ENCODE peak calls at places on chromosomes 2 and 18, in seven cellular contexts. One of them, this sample, is unnamed.

GRCh38 chr2:12005886-12006681 is 259.7 kb downstream of the LPIN1 start:
- DNase-seq in neuronal stem cell: no peak
- DNase-seq in trophoblast cell: no peak
- DNase-seq in mesendoderm: peak
- DNase-seq in IMR-90: no peak
- DNase-seq in H1: no peak
- DNase-seq in mesenchymal stem cell: no peak
- DNase-seq in this sample: no peak

GRCh38 chr2:12325806-12326205 is 390.9 kb upstream of the TRIB2 start:
- DNase-seq in mesendoderm: peak
- DNase-seq in IMR-90: peak
- DNase-seq in H1: no peak
- DNase-seq in mesenchymal stem cell: peak
- DNase-seq in neuronal stem cell: no peak
- DNase-seq in trophoblast cell: peak
- DNase-seq in this sample: peak

GRCh38 chr2:120907822-120908221 is 172.2 kb downstream of the GLI2 start:
- DNase-seq in mesendoderm: peak
- DNase-seq in IMR-90: no peak
- DNase-seq in trophoblast cell: no peak
- DNase-seq in mesenchymal stem cell: no peak
- DNase-seq in neuronal stem cell: no peak
- DNase-seq in H1: no peak
- DNase-seq in this sample: no peak

GRCh38 chr2:67210430-67210829 is 186.7 kb upstream of the ETAA1 start:
- DNase-seq in trophoblast cell: no peak
- DNase-seq in IMR-90: no peak
- DNase-seq in H1: no peak
- DNase-seq in mesenchymal stem cell: no peak
- DNase-seq in neuronal stem cell: no peak
- DNase-seq in mesendoderm: peak
- DNase-seq in this sample: no peak

GRCh38 chr2:20622731-20623130 is 28.2 kb downstream of the HS1BP3 start:
- DNase-seq in mesendoderm: no peak
- DNase-seq in H1: no peak
- DNase-seq in trophoblast cell: no peak
- DNase-seq in neuronal stem cell: no peak
- DNase-seq in IMR-90: no peak
- DNase-seq in mesenchymal stem cell: no peak
- DNase-seq in this sample: no peak

GRCh38 chr2:130759906-130760753 is 4.8 kb downstream of the AMER3 start:
- DNase-seq in trophoblast cell: no peak
- DNase-seq in neuronal stem cell: no peak
- DNase-seq in mesenchymal stem cell: no peak
- DNase-seq in IMR-90: no peak
- DNase-seq in H1: no peak
- DNase-seq in mesendoderm: no peak
- DNase-seq in this sample: no peak

GRCh38 chr2:117703868-117704267 is 110.6 kb upstream of the DDX18 start:
- DNase-seq in IMR-90: no peak
- DNase-seq in trophoblast cell: no peak
- DNase-seq in H1: no peak
- DNase-seq in mesenchymal stem cell: no peak
- DNase-seq in mesendoderm: peak
- DNase-seq in neuronal stem cell: no peak
- DNase-seq in this sample: no peak

GRCh38 chr18:58005885-58006523 is 38.0 kb upstream of the NEDD4L start:
- DNase-seq in H1: no peak
- DNase-seq in trophoblast cell: no peak
- DNase-seq in mesendoderm: no peak
- DNase-seq in mesenchymal stem cell: peak
- DNase-seq in neuronal stem cell: no peak
- DNase-seq in IMR-90: peak
- DNase-seq in this sample: no peak

GRCh38 chr2:203225423-203226039 is 13.3 kb upstream of the CYP20A1 start:
- DNase-seq in mesendoderm: peak
- DNase-seq in trophoblast cell: peak
- DNase-seq in IMR-90: peak
- DNase-seq in neuronal stem cell: no peak
- DNase-seq in H1: peak
- DNase-seq in mesenchymal stem cell: peak
- DNase-seq in this sample: no peak

GRCh38 chr2:64202206-64202864 is 58.1 kb upstream of the PELI1 start:
- DNase-seq in mesenchymal stem cell: peak
- DNase-seq in mesendoderm: peak
- DNase-seq in H1: no peak
- DNase-seq in IMR-90: peak
- DNase-seq in trophoblast cell: peak
- DNase-seq in neuronal stem cell: no peak
- DNase-seq in this sample: no peak

GRCh38 chr2:181900007-181900651 is 8.6 kb downstream of the ITPRID2 start:
- DNase-seq in mesenchymal stem cell: no peak
- DNase-seq in H1: no peak
- DNase-seq in mesendoderm: peak
- DNase-seq in IMR-90: no peak
- DNase-seq in neuronal stem cell: no peak
- DNase-seq in trophoblast cell: no peak
- DNase-seq in this sample: no peak

GRCh38 chr2:110955546-110955945 is 165.2 kb upstream of the BCL2L11 start:
- DNase-seq in H1: no peak
- DNase-seq in IMR-90: no peak
- DNase-seq in trophoblast cell: no peak
- DNase-seq in mesendoderm: no peak
- DNase-seq in neuronal stem cell: no peak
- DNase-seq in mesenchymal stem cell: no peak
- DNase-seq in this sample: no peak

GRCh38 chr2:8102470-8102869 is 579.4 kb upstream of the ID2 start:
- DNase-seq in trophoblast cell: no peak
- DNase-seq in IMR-90: no peak
- DNase-seq in mesendoderm: no peak
- DNase-seq in mesenchymal stem cell: no peak
- DNase-seq in H1: no peak
- DNase-seq in neuronal stem cell: no peak
- DNase-seq in this sample: no peak

GRCh38 chr2:70070557-70071268 is 16.6 kb upstream of the PCBP1 start:
- DNase-seq in H1: no peak
- DNase-seq in mesenchymal stem cell: peak
- DNase-seq in neuronal stem cell: peak
- DNase-seq in trophoblast cell: peak
- DNase-seq in mesendoderm: peak
- DNase-seq in IMR-90: peak
- DNase-seq in this sample: peak

GRCh38 chr18:76405761-76406356 is 89.2 kb downstream of the ZNF516 start:
- DNase-seq in trophoblast cell: peak
- DNase-seq in H1: peak
- DNase-seq in IMR-90: peak
- DNase-seq in neuronal stem cell: peak
- DNase-seq in mesendoderm: peak
- DNase-seq in mesenchymal stem cell: peak
- DNase-seq in this sample: peak

GRCh38 chr2:226888378-226888915 is 52.6 kb downstream of the RHBDD1 start:
- DNase-seq in neuronal stem cell: no peak
- DNase-seq in H1: no peak
- DNase-seq in mesenchymal stem cell: no peak
- DNase-seq in trophoblast cell: peak
- DNase-seq in IMR-90: no peak
- DNase-seq in mesendoderm: no peak
- DNase-seq in this sample: no peak

GRCh38 chr2:134737671-134738070 is 18.9 kb upstream of the TMEM163 start:
- DNase-seq in mesenchymal stem cell: no peak
- DNase-seq in mesendoderm: no peak
- DNase-seq in trophoblast cell: no peak
- DNase-seq in H1: no peak
- DNase-seq in IMR-90: no peak
- DNase-seq in neuronal stem cell: no peak
- DNase-seq in this sample: no peak

GRCh38 chr2:234293973-234294372 is 202.9 kb downstream of the ARL4C start:
- DNase-seq in IMR-90: no peak
- DNase-seq in H1: no peak
- DNase-seq in neuronal stem cell: no peak
- DNase-seq in trophoblast cell: no peak
- DNase-seq in mesendoderm: peak
- DNase-seq in mesenchymal stem cell: no peak
- DNase-seq in this sample: peak

GRCh38 chr2:120768112-120769048 is 32.7 kb downstream of the GLI2 start:
- DNase-seq in H1: no peak
- DNase-seq in mesenchymal stem cell: no peak
- DNase-seq in neuronal stem cell: no peak
- DNase-seq in mesendoderm: no peak
- DNase-seq in trophoblast cell: no peak
- DNase-seq in IMR-90: no peak
- DNase-seq in this sample: no peak

GRCh38 chr18:46830633-46831032 is 73.8 kb upstream of the ST8SIA5 start:
- DNase-seq in neuronal stem cell: no peak
- DNase-seq in mesendoderm: no peak
- DNase-seq in mesenchymal stem cell: no peak
- DNase-seq in trophoblast cell: no peak
- DNase-seq in H1: no peak
- DNase-seq in IMR-90: no peak
- DNase-seq in this sample: no peak

GRCh38 chr18:1053654-1054315 is 149.1 kb downstream of the ADCYAP1 start:
- DNase-seq in mesendoderm: no peak
- DNase-seq in H1: no peak
- DNase-seq in trophoblast cell: no peak
- DNase-seq in IMR-90: no peak
- DNase-seq in mesenchymal stem cell: no peak
- DNase-seq in neuronal stem cell: no peak
- DNase-seq in this sample: no peak

DNA sequence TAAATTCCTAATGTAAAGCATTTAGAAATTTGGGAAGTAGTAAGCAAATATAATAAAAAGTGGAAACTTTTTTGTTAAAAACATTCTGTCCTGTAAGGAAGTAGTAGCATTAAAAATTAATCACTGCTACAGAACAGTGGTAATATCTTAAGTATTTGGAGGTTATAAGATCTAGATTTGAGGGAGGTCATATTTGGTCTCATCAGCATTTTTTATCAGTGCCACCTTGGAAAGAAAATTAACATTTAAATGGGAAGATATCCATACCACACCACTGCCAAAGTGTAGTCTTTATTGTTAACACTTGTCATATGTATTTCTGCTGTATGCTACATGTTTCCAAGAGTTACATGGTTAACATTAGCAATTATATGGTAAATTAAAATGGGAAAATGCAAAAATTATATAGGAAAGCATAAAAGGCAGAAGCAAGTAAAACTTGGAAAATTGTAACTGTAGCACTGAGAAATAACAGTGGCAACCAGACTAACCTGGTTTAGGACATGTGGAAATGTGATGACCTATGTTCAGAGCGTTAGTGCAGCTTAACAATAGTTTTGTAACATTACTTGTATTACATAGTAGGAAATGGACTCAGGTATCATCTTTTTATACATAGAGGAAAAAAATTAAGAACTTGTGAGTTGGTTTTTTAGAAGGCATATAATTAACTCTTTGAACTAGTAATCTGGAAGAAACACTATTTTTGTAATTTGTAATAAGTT is 47.2 kb downstream of the CLIP4 start:
- DNase-seq in trophoblast cell: no peak
- DNase-seq in mesenchymal stem cell: no peak
- DNase-seq in H1: no peak
- DNase-seq in neuronal stem cell: no peak
- DNase-seq in mesendoderm: no peak
- DNase-seq in IMR-90: no peak
- DNase-seq in this sample: no peak
- H3K23ac ChIP-seq in trophoblast cell: no peak
- H3K23ac ChIP-seq in mesenchymal stem cell: no peak
- H3K23ac ChIP-seq in H1: no peak
- H3K23ac ChIP-seq in neuronal stem cell: no peak
- H3K23ac ChIP-seq in mesendoderm: no peak
- H3K23ac ChIP-seq in IMR-90: no peak
- H3K23ac ChIP-seq in this sample: no peak

DNA sequence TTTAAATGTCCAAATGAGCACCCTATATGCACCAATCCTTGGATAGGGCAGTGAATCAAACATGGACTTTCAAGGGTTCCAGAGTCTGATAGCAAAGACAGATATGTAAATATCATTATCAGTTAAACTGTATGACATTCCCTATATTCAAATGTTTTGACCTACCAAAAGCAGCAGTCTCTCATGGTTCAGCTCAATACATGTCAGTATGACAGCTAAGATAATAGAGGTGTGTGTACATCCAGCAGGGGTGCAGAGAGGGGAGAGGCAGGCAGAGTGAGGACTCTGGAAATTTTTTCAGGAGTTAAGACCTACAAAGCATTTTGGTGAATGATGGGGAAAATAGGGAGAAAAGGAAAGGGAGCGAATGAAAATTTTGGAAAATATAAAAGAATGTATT is 106.3 kb downstream of the MYO3B start:
- DNase-seq in H1: no peak
- DNase-seq in mesendoderm: no peak
- DNase-seq in IMR-90: no peak
- DNase-seq in trophoblast cell: no peak
- DNase-seq in neuronal stem cell: no peak
- DNase-seq in mesenchymal stem cell: no peak
- DNase-seq in this sample: no peak
- H3K4ac ChIP-seq in H1: no peak
- H3K4ac ChIP-seq in mesendoderm: no peak
- H3K4ac ChIP-seq in IMR-90: no peak
- H3K4ac ChIP-seq in trophoblast cell: no peak
- H3K4ac ChIP-seq in neuronal stem cell: no peak
- H3K4ac ChIP-seq in mesenchymal stem cell: no peak
- H3K4ac ChIP-seq in this sample: no peak

DNA sequence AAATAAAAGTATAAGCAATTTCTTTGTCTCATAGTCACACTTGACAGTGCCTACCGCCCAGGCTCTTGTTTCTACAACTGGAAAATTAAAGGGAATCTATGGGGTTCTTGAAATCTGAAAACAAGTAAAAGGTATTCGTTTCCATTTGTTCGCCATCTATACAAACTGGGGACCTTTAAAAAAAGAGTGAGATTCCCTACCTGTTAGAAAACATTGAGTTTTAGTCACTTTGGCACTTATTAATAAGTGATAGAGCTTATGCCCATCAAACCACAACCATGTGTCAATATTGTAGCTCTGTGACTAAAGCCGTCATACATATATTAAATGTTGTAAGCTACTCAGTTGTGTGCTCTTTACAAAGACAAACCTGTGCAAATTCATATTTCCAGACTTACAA is 13.2 kb downstream of the FN1 start:
- DNase-seq in trophoblast cell: no peak
- DNase-seq in neuronal stem cell: no peak
- DNase-seq in H1: no peak
- DNase-seq in mesendoderm: no peak
- DNase-seq in IMR-90: no peak
- DNase-seq in mesenchymal stem cell: no peak
- DNase-seq in this sample: no peak
- H3K23ac ChIP-seq in trophoblast cell: no peak
- H3K23ac ChIP-seq in neuronal stem cell: no peak
- H3K23ac ChIP-seq in H1: no peak
- H3K23ac ChIP-seq in mesendoderm: no peak
- H3K23ac ChIP-seq in IMR-90: no peak
- H3K23ac ChIP-seq in mesenchymal stem cell: no peak
- H3K23ac ChIP-seq in this sample: no peak

DNA sequence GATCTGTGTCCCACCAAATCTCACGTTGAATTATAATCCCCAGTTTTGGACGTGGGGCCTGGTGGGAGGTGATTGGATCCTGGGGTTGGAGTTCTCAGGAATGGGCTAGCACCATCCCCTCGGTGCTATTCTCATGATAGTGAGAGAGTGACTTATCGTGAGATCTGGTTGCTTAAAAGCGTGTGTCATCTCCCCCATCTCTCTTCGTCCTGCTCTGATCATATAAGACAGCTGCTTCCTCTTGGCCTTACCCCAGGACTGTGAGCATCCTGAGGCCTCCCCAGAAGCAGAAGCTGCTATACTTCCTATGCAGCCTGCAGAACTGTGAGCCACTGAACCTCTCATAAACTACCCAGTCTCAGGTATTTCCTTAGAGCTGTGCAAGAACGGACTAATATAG is 163.7 kb upstream of the NDUFV2 start:
- DNase-seq in neuronal stem cell: no peak
- DNase-seq in IMR-90: peak
- DNase-seq in trophoblast cell: peak
- DNase-seq in H1: no peak
- DNase-seq in mesendoderm: peak
- DNase-seq in mesenchymal stem cell: no peak
- DNase-seq in this sample: no peak
- H3K4ac ChIP-seq in neuronal stem cell: no peak
- H3K4ac ChIP-seq in IMR-90: peak
- H3K4ac ChIP-seq in trophoblast cell: no peak
- H3K4ac ChIP-seq in H1: peak
- H3K4ac ChIP-seq in mesendoderm: peak
- H3K4ac ChIP-seq in mesenchymal stem cell: no peak
- H3K4ac ChIP-seq in this sample: no peak

This sample was measured in H9.